ENCODE peak calls at places on chromosome 15, in ten cellular contexts. P, H, R, D, O, M, T, U, F and Y are unnamed samples.

GRCh38 chr15:78906310-78906608 is 33.6 kb downstream of the MORF4L1 start:
- DNase-seq in U (no peak), D (peak), T (no peak), P (no peak), O (peak), R (no peak), M (no peak), F (peak), H (no peak), Y (peak)

GRCh38 chr15:83970290-83970890 is 265.2 kb upstream of the GOLGA6L4 start:
- DNase-seq in T (no peak), D (no peak), R (no peak), P (no peak), M (no peak), F (no peak), U (no peak), O (no peak), H (no peak), Y (peak)

GRCh38 chr15:37100109-37100873 is at the start of gene MEIS2:
- DNase-seq in F (peak), H (no peak), T (peak), D (peak), R (peak), P (no peak), M (peak), U (no peak), O (peak), Y (peak)

GRCh38 chr15:93997071-93997658 is 234.2 kb upstream of the MCTP2 start:
- DNase-seq in U (no peak), H (no peak), R (peak), M (peak), T (no peak), O (peak), F (peak), P (no peak), D (no peak), Y (no peak)

GRCh38 chr15:91411570-91411969 is 311.5 kb downstream of the SV2B start:
- DNase-seq in F (no peak), U (no peak), T (no peak), D (no peak), M (no peak), O (no peak), R (no peak), P (no peak), H (no peak), Y (no peak)

GRCh38 chr15:27509014-27509413 is 538.0 kb downstream of the GABRG3 start:
- DNase-seq in M (no peak), O (no peak), P (no peak), F (no peak), H (no peak), T (no peak), U (no peak), D (no peak), R (no peak), Y (no peak)

GRCh38 chr15:76905013-76905839 is at the start of gene SCAPER:
- DNase-seq in D (peak), O (peak), R (peak), F (peak), T (peak), M (peak), H (peak), P (peak), U (peak), Y (peak)

GRCh38 chr15:88656760-88657221 is 18.0 kb downstream of the ISG20 start:
- DNase-seq in U (no peak), T (no peak), F (no peak), R (no peak), H (no peak), P (peak), D (no peak), M (no peak), O (no peak), Y (no peak)

GRCh38 chr15:90681480-90681879 is 35.7 kb upstream of the BLM start:
- DNase-seq in F (peak), H (no peak), D (peak), O (peak), U (no peak), R (no peak), M (no peak), P (no peak), T (no peak), Y (peak)

GRCh38 chr15:96181217-96181616 is 149.3 kb upstream of the NR2F2 start:
- DNase-seq in M (no peak), F (no peak), P (no peak), T (no peak), R (no peak), H (no peak), D (no peak), O (no peak), U (no peak), Y (no peak)

GRCh38 chr15:64911317-64912186 is at the start of gene ANKDD1A:
- DNase-seq in D (peak), O (peak), T (peak), M (peak), F (peak), P (peak), R (peak), U (no peak), H (no peak), Y (peak)

GRCh38 chr15:31857194-31857593 is 173.1 kb upstream of the CHRNA7 start:
- DNase-seq in M (no peak), O (no peak), P (no peak), T (no peak), R (peak), F (no peak), H (no peak), U (no peak), D (no peak), Y (no peak)

GRCh38 chr15:64009798-64010241 is 36.5 kb downstream of the DAPK2 start:
- DNase-seq in P (peak), H (peak), O (peak), U (peak), M (no peak), F (peak), D (no peak), T (no peak), R (no peak), Y (no peak)

GRCh38 chr15:74431116-74431515 is 2.6 kb downstream of the SEMA7A start:
- DNase-seq in R (no peak), D (no peak), M (no peak), H (no peak), P (no peak), T (peak), U (no peak), O (no peak), F (no peak), Y (no peak)

GRCh38 chr15:93451265-93451664 is 362.3 kb upstream of the RGMA start:
- DNase-seq in M (no peak), U (no peak), O (no peak), H (no peak), R (no peak), D (peak), F (no peak), P (no peak), T (no peak), Y (peak)

GRCh38 chr15:94125698-94126097 is 105.7 kb upstream of the MCTP2 start:
- DNase-seq in O (no peak), F (no peak), U (no peak), H (no peak), T (no peak), M (no peak), R (no peak), D (no peak), P (no peak), Y (no peak)

GRCh38 chr15:52790941-52791751 is 1.0 kb upstream of the ONECUT1 start:
- DNase-seq in U (no peak), H (no peak), R (peak), D (no peak), P (no peak), F (peak), M (peak), O (no peak), T (no peak), Y (no peak)

GRCh38 chr15:63494406-63494805 is 10.0 kb upstream of the USP3 start:
- DNase-seq in R (no peak), F (no peak), D (no peak), O (no peak), M (no peak), P (no peak), U (no peak), T (no peak), H (no peak), Y (no peak)